ENCODE peak calls at places on chromosome 20, in five cellular contexts. M, E, G, F and C are unnamed samples.
A peak's percentile ranks its signal among the peaks of the same experiment; 100 is the strongest.

GRCh38 chr20:38875170-38875993 is 50.8 kb upstream of the FAM83D start:
- DNase-seq in M (no peak), E (no peak), G (no peak), F (no peak), C (no peak)

GRCh38 chr20:63532449-63532971 is 4.7 kb downstream of the PTK6 start:
- DNase-seq in M (no peak), E (no peak), G (no peak), F (no peak), C (no peak)

GRCh38 chr20:62887147-62887859 is 25.7 kb upstream of the TCFL5 start:
- DNase-seq in M (peak; percentile 67), E (no peak), G (peak; percentile 60), F (peak; percentile 78), C (no peak)

GRCh38 chr20:37096415-37097039 is 730 bp upstream of the RBL1 start:
- DNase-seq in M (no peak), E (no peak), G (no peak), F (no peak), C (no peak)

GRCh38 chr20:4151342-4151741 is 136.0 kb upstream of the RNF24 start:
- DNase-seq in M (no peak), E (no peak), G (no peak), F (no peak), C (no peak)

GRCh38 chr20:41553142-41553879 is 64.9 kb downstream of the CHD6 start:
- DNase-seq in M (no peak), E (no peak), G (peak; percentile 69), F (no peak), C (no peak)

GRCh38 chr20:48486065-48486464 is 341.7 kb downstream of the PREX1 start:
- DNase-seq in M (no peak), E (no peak), G (no peak), F (no peak), C (no peak)

GRCh38 chr20:46999821-47000465 is 105.3 kb downstream of the EYA2 start:
- DNase-seq in M (no peak), E (no peak), G (no peak), F (no peak), C (no peak)

GRCh38 chr20:45323731-45324130 is 15.6 kb upstream of the MATN4 start:
- DNase-seq in M (no peak), E (no peak), G (peak; percentile 74), F (no peak), C (no peak)

GRCh38 chr20:16459019-16459700 is 114.1 kb downstream of the KIF16B start:
- DNase-seq in M (no peak), E (no peak), G (peak; percentile 67), F (peak; percentile 5), C (no peak)

GRCh38 chr20:24443436-24443835 is 26.0 kb upstream of the SYNDIG1 start:
- DNase-seq in M (no peak), E (no peak), G (no peak), F (no peak), C (no peak)

GRCh38 chr20:1242530-1242929 is 16.7 kb downstream of the RAD21L1 start:
- DNase-seq in M (no peak), E (peak; percentile 75), G (peak; percentile 43), F (peak; percentile 56), C (no peak)

GRCh38 chr20:46983466-46983865 is 88.8 kb downstream of the EYA2 start:
- DNase-seq in M (no peak), E (no peak), G (peak; percentile 84), F (no peak), C (no peak)

GRCh38 chr20:57384953-57385761 is 6.0 kb upstream of the RBM38 start:
- DNase-seq in M (no peak), E (no peak), G (no peak), F (no peak), C (no peak)

GRCh38 chr20:57656821-57657536 is 36.8 kb upstream of the ZBP1 start:
- DNase-seq in M (peak; percentile 19), E (no peak), G (no peak), F (no peak), C (peak; percentile 35)

GRCh38 chr20:25290646-25291431 is 43.0 kb downstream of the PYGB start:
- DNase-seq in M (no peak), E (no peak), G (no peak), F (no peak), C (no peak)

GRCh38 chr20:49750611-49751396 is 37.1 kb upstream of the B4GALT5 start:
- DNase-seq in M (no peak), E (no peak), G (no peak), F (no peak), C (no peak)

GRCh38 chr20:58597021-58597940 is 53.8 kb upstream of the STX16 start:
- DNase-seq in M (no peak), E (no peak), G (no peak), F (no peak), C (no peak)

GRCh38 chr20:51380401-51381385 is 161.8 kb downstream of the NFATC2 start:
- DNase-seq in M (no peak), E (no peak), G (no peak), F (no peak), C (no peak)

GRCh38 chr20:44211177-44212039 is 837 bp upstream of the OSER1 start:
- DNase-seq in M (no peak), E (no peak), G (no peak), F (no peak), C (no peak)

GRCh38 chr20:3106658-3107463 is 22.3 kb upstream of the AVP start:
- DNase-seq in M (no peak), E (no peak), G (no peak), F (no peak), C (no peak)

GRCh38 chr20:59150821-59151251 is 12.8 kb upstream of the ZNF831 start:
- DNase-seq in M (no peak), E (no peak), G (no peak), F (no peak), C (peak; percentile 31)

GRCh38 chr20:31537859-31538245 is 23.6 kb downstream of the HM13 start:
- DNase-seq in M (no peak), E (no peak), G (no peak), F (no peak), C (no peak)

GRCh38 chr20:2822073-2822472 is 5.9 kb downstream of the TMEM239 start:
- DNase-seq in M (no peak), E (no peak), G (no peak), F (no peak), C (peak; percentile 3)

GRCh38 chr20:61539706-61540360 is 287.8 kb downstream of the CDH4 start:
- DNase-seq in M (no peak), E (no peak), G (no peak), F (no peak), C (no peak)

GRCh38 chr20:64035933-64036345 is at the start of gene C20orf204:
- DNase-seq in M (no peak), E (no peak), G (no peak), F (no peak), C (no peak)

GRCh38 chr20:63836335-63837133 is 5.5 kb upstream of the ZBTB46 start:
- DNase-seq in M (no peak), E (no peak), G (no peak), F (no peak), C (no peak)

GRCh38 chr20:25076731-25077609 is 5.0 kb downstream of the VSX1 start:
- DNase-seq in M (peak; percentile 19), E (no peak), G (peak; percentile 65), F (no peak), C (peak; percentile 74)

GRCh38 chr20:58711266-58712051 is 18.9 kb downstream of the NPEPL1 start:
- DNase-seq in M (peak; percentile 16), E (no peak), G (no peak), F (no peak), C (peak; percentile 41)

GRCh38 chr20:22711981-22712755 is 127.8 kb upstream of the FOXA2 start:
- DNase-seq in M (no peak), E (no peak), G (no peak), F (no peak), C (no peak)

GRCh38 chr20:11850901-11851300 is 66.8 kb upstream of the BTBD3 start:
- DNase-seq in M (no peak), E (no peak), G (peak; percentile 93), F (peak; percentile 51), C (no peak)

GRCh38 chr20:22411568-22412450 is 172.6 kb downstream of the FOXA2 start:
- DNase-seq in M (peak; percentile 51), E (no peak), G (peak; percentile 84), F (no peak), C (peak; percentile 75)

GRCh38 chr20:22745194-22745500 is 160.8 kb upstream of the FOXA2 start:
- DNase-seq in M (no peak), E (no peak), G (peak; percentile 27), F (no peak), C (no peak)

GRCh38 chr20:8228315-8228714 is 96.2 kb downstream of the PLCB1 start:
- DNase-seq in M (no peak), E (no peak), G (no peak), F (no peak), C (no peak)

GRCh38 chr20:13858496-13859270 is 73.9 kb downstream of the NDUFAF5 start:
- DNase-seq in M (no peak), E (no peak), G (peak; percentile 37), F (no peak), C (no peak)

GRCh38 chr20:63522981-63523611 is 2.5 kb downstream of the PPDPF start:
- DNase-seq in M (no peak), E (no peak), G (no peak), F (no peak), C (no peak)

GRCh38 chr20:20780127-20780822 is 67.8 kb upstream of the RALGAPA2 start:
- DNase-seq in M (peak; percentile 86), E (no peak), G (peak; percentile 90), F (peak; percentile 10), C (peak; percentile 92)

GRCh38 chr20:34562643-34563042 is 4.1 kb downstream of the MAP1LC3A start:
- DNase-seq in M (no peak), E (no peak), G (no peak), F (peak; percentile 52), C (no peak)

GRCh38 chr20:24942679-24943078 is 6.4 kb upstream of the CST7 start:
- DNase-seq in M (no peak), E (no peak), G (no peak), F (no peak), C (no peak)